ENCODE peak calls at places on chromosomes 12 and 14, in six cellular contexts. T is left ventricle myocardium inferior; Q is uterus; J is CD4-positive, alpha-beta T cell; O is foreskin fibroblast; M is progenitor cell of endocrine pancreas. C is an unnamed sample.

GRCh38 chr14:89600950-89601826 is 184.2 kb upstream of the FOXN3 start:
- DNase-seq in T (no peak), Q (no peak), J (no peak), O (no peak), M (no peak), C (no peak)

GRCh38 chr12:90922068-90922743 is 32.8 kb downstream of the CCER1 start:
- DNase-seq in T (no peak), Q (no peak), J (no peak), O (no peak), M (no peak), C (no peak)

GRCh38 chr14:94045101-94045500 is 19.0 kb downstream of the OTUB2 start:
- DNase-seq in T (no peak), Q (peak; percentile 5), J (no peak), O (no peak), M (no peak), C (peak; percentile 71)

GRCh38 chr14:25006961-25007795 is 42.8 kb downstream of the STXBP6 start:
- DNase-seq in T (no peak), Q (no peak), J (no peak), O (peak; percentile 89), M (no peak), C (no peak)

GRCh38 chr12:108505121-108505520 is 10.0 kb upstream of the FICD start:
- DNase-seq in T (no peak), Q (no peak), J (no peak), O (no peak), M (no peak), C (no peak)

GRCh38 chr14:79643132-79643531 is 568.2 kb downstream of the DIO2 start:
- DNase-seq in T (no peak), Q (no peak), J (no peak), O (no peak), M (no peak), C (no peak)

GRCh38 chr12:88955541-88955940 is 375.3 kb upstream of the KITLG start:
- DNase-seq in T (no peak), Q (no peak), J (no peak), O (no peak), M (no peak), C (no peak)

GRCh38 chr12:68903511-68903910 is 29.5 kb downstream of the CPM start:
- DNase-seq in T (no peak), Q (no peak), J (no peak), O (no peak), M (no peak), C (no peak)

GRCh38 chr12:51873251-51873994 is 14.5 kb upstream of the ANKRD33 start:
- DNase-seq in T (no peak), Q (no peak), J (no peak), O (no peak), M (no peak), C (no peak)

GRCh38 chr12:96501139-96501741 is 11.9 kb downstream of the CFAP54 start:
- DNase-seq in T (peak; percentile 18), Q (peak; percentile 55), J (no peak), O (peak; percentile 47), M (no peak), C (no peak)

GRCh38 chr14:102096569-102097188 is 9.8 kb upstream of the HSP90AA1 start:
- DNase-seq in T (peak; percentile 86), Q (peak; percentile 87), J (peak; percentile 77), O (peak; percentile 64), M (peak; percentile 60), C (peak; percentile 81)

GRCh38 chr14:71049435-71050147 is 142.3 kb downstream of the PCNX1 start:
- DNase-seq in T (no peak), Q (no peak), J (no peak), O (peak; percentile 26), M (no peak), C (no peak)

GRCh38 chr14:90726656-90727055 is 89.6 kb downstream of the TTC7B start:
- DNase-seq in T (no peak), Q (peak; percentile 62), J (no peak), O (peak; percentile 60), M (no peak), C (peak; percentile 77)

GRCh38 chr12:69595689-69596088 is 10.4 kb downstream of the CCT2 start:
- DNase-seq in T (no peak), Q (no peak), J (no peak), O (no peak), M (no peak), C (no peak)

GRCh38 chr12:26499979-26500640 is 304.7 kb downstream of the SSPN start:
- DNase-seq in T (no peak), Q (no peak), J (no peak), O (no peak), M (no peak), C (no peak)

GRCh38 chr12:101697930-101698781 is 716 bp downstream of the CHPT1 start:
- DNase-seq in T (peak; percentile 64), Q (peak; percentile 46), J (no peak), O (peak; percentile 29), M (no peak), C (peak; percentile 92)

GRCh38 chr14:104440297-104440956 is 139.1 kb upstream of the C14orf180 start:
- DNase-seq in T (no peak), Q (no peak), J (no peak), O (no peak), M (no peak), C (no peak)

GRCh38 chr14:55071870-55072640 is 20.6 kb downstream of the MAPK1IP1L start:
- DNase-seq in T (peak; percentile 47), Q (no peak), J (no peak), O (peak; percentile 48), M (no peak), C (no peak)

GRCh38 chr12:74393265-74393664 is 144.4 kb upstream of the ATXN7L3B start:
- DNase-seq in T (no peak), Q (no peak), J (no peak), O (no peak), M (no peak), C (no peak)

GRCh38 chr14:105591052-105591451 is 64.7 kb downstream of the TMEM121 start:
- DNase-seq in T (no peak), Q (no peak), J (no peak), O (no peak), M (no peak), C (no peak)

GRCh38 chr12:111361717-111362576 is 6.9 kb downstream of the PHETA1 start:
- DNase-seq in T (peak; percentile 29), Q (no peak), J (no peak), O (no peak), M (no peak), C (no peak)

GRCh38 chr12:41510470-41510869 is 322.4 kb downstream of the PDZRN4 start:
- DNase-seq in T (no peak), Q (no peak), J (no peak), O (no peak), M (no peak), C (no peak)

GRCh38 chr12:117231750-117232149 is 41.5 kb upstream of the FBXO21 start:
- DNase-seq in T (no peak), Q (no peak), J (no peak), O (no peak), M (no peak), C (no peak)

DNA sequence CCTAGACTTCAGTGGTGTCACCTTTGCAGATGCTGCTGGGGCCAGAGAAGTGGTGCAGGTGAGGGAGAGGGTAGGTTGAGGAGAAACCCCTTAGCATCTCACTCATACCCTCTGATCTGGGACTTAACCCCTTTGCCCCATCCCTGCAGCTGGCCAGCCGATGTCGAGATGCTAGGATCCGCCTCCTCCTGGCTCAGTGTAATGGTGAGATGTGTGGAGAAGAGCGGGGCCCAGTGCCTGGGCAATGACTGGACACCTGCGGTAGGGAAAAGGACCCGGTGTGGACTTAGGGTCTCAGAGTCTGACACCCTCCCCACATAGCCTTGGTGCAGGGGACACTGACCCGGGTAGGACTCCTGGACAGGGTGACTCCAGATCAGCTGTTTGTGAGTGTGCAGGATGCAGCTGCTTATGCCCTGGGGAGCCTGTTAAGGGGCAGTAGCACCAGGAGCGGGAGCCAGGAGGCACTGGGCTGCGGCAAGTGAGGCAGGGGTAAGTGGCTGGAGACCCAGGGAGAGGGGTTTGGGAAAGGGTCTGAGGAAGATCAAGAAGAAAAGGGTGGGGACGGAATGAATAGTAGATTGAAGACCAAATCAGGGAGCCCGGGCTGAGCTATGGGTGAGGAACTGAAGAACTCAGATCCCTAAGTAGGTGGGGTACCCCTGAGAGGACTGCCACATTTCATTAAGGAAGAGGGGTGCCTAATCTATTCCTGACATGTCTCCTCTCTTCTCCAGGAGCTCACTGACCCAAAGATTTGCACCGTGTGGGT is 7.6 kb downstream of the B4GALNT1 start:
- DNase-seq in T (no peak), Q (no peak), J (no peak), O (no peak), M (no peak), C (no peak)
- TF ChIP-seq CTCF in T (no peak), Q (no peak), J (no peak), O (no peak), M (no peak), C (no peak)

DNA sequence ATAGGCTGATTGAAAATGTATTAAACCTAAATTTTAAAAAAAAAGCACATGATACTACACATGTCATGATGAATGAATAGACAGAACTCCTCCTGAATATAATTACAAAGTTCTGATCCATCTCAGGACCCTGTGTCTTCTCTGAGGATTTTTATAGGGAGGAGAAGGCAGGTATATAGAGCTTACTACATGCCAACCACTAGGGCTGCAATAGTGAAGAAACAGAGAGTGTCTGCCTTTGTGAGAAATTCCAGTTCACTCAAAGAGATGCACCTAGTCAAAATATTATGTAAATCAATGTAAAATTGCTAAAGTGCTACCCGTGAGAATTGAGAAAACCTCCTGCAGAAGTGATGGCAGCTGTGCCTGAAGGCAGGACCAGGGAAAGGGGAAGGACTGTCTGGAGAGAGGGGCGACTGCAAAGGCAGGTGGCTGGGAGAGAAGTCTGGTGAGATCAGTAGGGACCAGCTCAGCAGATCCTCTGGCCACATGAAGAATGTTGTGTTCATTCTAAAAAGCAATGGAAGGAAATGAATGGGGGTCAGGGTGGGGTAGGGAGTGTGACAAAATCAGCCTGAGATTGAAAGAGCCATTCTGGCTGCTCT is 15.1 kb downstream of the ABHD4 start:
- DNase-seq in T (no peak), Q (no peak), J (no peak), O (no peak), M (no peak), C (no peak)
- TF ChIP-seq CTCF in T (no peak), Q (no peak), J (no peak), O (no peak), M (no peak), C (no peak)

GRCh38 chr12:14416658-14417057 is 51.2 kb downstream of the ATF7IP start:
- DNase-seq in T (no peak), Q (no peak), J (no peak), O (peak; percentile 78), M (no peak), C (no peak)
- TF ChIP-seq CTCF in T (peak; percentile 26), Q (no peak), J (peak; percentile 36), O (no peak), M (no peak), C (no peak)

DNA sequence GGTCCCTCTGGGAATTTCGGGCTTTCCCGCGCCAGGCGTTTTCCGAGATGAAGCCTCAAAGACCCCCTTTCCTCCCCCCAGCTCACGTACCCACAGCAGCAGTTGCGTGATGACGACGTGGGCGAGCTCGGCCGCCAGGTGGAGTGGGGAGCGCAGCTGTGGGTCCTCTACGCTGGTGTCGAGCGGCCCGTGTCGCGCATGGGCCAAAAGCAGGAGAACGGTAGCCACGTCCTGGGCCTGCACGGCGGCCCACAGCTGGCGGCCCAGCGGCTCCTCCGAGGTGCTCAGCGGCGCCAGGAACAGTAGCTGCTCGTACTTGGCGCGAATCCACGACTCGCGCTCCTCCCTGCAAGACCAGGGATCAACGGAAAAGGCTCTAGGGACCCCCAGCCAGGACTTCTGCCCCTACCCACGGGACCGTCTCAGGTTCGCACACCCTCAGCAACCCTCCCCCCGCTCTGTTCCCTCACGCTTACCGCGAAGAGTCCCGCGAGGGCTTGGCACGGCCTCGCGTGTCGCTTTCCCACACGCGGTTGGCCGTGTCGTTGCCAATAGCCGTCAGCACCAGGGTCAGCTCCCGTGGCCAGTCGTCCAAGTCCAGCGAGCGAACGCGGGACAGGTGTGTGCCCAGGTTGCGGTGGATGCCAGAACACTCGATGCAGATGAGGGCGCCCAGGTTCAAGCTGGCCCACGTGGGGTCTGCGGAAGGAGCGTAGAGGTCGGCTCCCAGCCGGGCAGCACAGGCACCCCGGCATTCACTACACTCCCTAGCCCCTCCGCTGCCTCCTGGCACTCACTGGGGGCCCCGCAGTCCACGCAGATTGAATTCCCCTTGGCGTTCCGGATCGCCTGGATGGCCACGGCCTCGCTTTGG is 11.4 kb downstream of the AGAP2 start:
- DNase-seq in T (peak; percentile 59), Q (peak; percentile 52), J (peak; percentile 31), O (no peak), M (peak; percentile 57), C (peak; percentile 19)
- TF ChIP-seq CTCF in T (peak; percentile 53), Q (peak; percentile 56), J (no peak), O (peak; percentile 43), M (no peak), C (no peak)

C was measured in lower leg skin.